ENCODE peak calls at places on chromosome 6, in nine cellular contexts. L is transverse colon, Q is breast epithelium, H is tibial nerve, V is HCT116, P is IMR-90, G is endothelial cell of umbilical vein, S is heart left ventricle, T is suprapubic skin. F is an unnamed sample. For H3K4me1 and H3K27me3, the result is how much of the 10 kb centered on the place peaks cover.

GRCh38 chr6:95917034-95917433 is 98.7 kb upstream of the FUT9 start:
- DNase-seq in L (no peak), Q (no peak), H (no peak), V (no peak), P (no peak), G (no peak), S (no peak), T (no peak), F (no peak)

GRCh38 chr6:56311086-56311485 is 63.7 kb upstream of the COL21A1 start:
- DNase-seq in L (no peak), Q (no peak), H (no peak), V (no peak), P (no peak), G (peak), S (no peak), T (no peak), F (no peak)

GRCh38 chr6:82875573-82876185 is 190.0 kb downstream of the UBE3D start:
- DNase-seq in L (no peak), Q (no peak), H (no peak), V (peak), P (peak), G (peak), S (no peak), T (no peak), F (no peak)

GRCh38 chr6:156924241-156924640 is 147.1 kb downstream of the ARID1B start:
- DNase-seq in L (no peak), Q (no peak), H (no peak), V (no peak), P (no peak), G (peak), S (no peak), T (no peak), F (no peak)

GRCh38 chr6:105753184-105754097 is 332.7 kb upstream of the PRDM1 start:
- DNase-seq in L (peak), Q (no peak), H (no peak), V (peak), P (peak), G (no peak), S (no peak), T (no peak), F (no peak)

GRCh38 chr6:72976389-72976900 is 248.9 kb downstream of the KHDC1L start:
- DNase-seq in L (no peak), Q (no peak), H (no peak), V (no peak), P (no peak), G (no peak), S (no peak), T (no peak), F (no peak)

GRCh38 chr6:26457407-26457795 is 354 bp upstream of the BTN2A1 start:
- DNase-seq in L (peak), Q (no peak), H (no peak), V (no peak), P (no peak), G (no peak), S (peak), T (no peak), F (peak)

GRCh38 chr6:25315778-25316177 is 36.6 kb downstream of the CARMIL1 start:
- DNase-seq in L (no peak), Q (no peak), H (no peak), V (no peak), P (no peak), G (no peak), S (no peak), T (no peak), F (no peak)

GRCh38 chr6:24935753-24936152 is at the start of gene RIPOR2:
- DNase-seq in L (peak), Q (no peak), H (no peak), V (no peak), P (no peak), G (no peak), S (no peak), T (no peak), F (peak)

GRCh38 chr6:5995705-5996686 is 10.7 kb downstream of the NRN1 start:
- DNase-seq in L (peak), Q (peak), H (peak), V (no peak), P (peak), G (peak), S (peak), T (peak), F (peak)

GRCh38 chr6:25960689-25961088 is 1.9 kb upstream of the TRIM38 start:
- DNase-seq in L (no peak), Q (no peak), H (no peak), V (no peak), P (no peak), G (no peak), S (no peak), T (no peak), F (no peak)

GRCh38 chr6:23696946-23697345 is 429.1 kb upstream of the NRSN1 start:
- DNase-seq in L (no peak), Q (no peak), H (no peak), V (no peak), P (no peak), G (no peak), S (no peak), T (no peak), F (no peak)

GRCh38 chr6:122116105-122116504 is 283.3 kb upstream of the HSF2 start:
- DNase-seq in L (no peak), Q (no peak), H (no peak), V (no peak), P (no peak), G (no peak), S (no peak), T (no peak), F (no peak)

GRCh38 chr6:151958332-151958731 is 150.8 kb downstream of the ESR1 start:
- DNase-seq in L (no peak), Q (no peak), H (no peak), V (no peak), P (no peak), G (no peak), S (no peak), T (no peak), F (no peak)

GRCh38 chr6:44967481-44967880 is 360.6 kb upstream of the RUNX2 start:
- DNase-seq in L (no peak), Q (no peak), H (no peak), V (no peak), P (no peak), G (peak), S (no peak), T (no peak), F (no peak)

GRCh38 chr6:37456816-37457560 is 24.0 kb downstream of the CMTR1 start:
- DNase-seq in L (no peak), Q (no peak), H (no peak), V (no peak), P (peak), G (no peak), S (no peak), T (no peak), F (no peak)

GRCh38 chr6:42454428-42454791 is 2.7 kb upstream of the TRERF1 start:
- DNase-seq in L (peak), Q (no peak), H (no peak), V (no peak), P (no peak), G (no peak), S (peak), T (peak), F (peak)

GRCh38 chr6:130276507-130276906 is 53.8 kb upstream of the SAMD3 start:
- DNase-seq in L (no peak), Q (no peak), H (no peak), V (no peak), P (no peak), G (no peak), S (no peak), T (no peak), F (no peak)

GRCh38 chr6:147826698-147827097 is 318.2 kb downstream of the SAMD5 start:
- DNase-seq in L (no peak), Q (no peak), H (no peak), V (no peak), P (no peak), G (no peak), S (no peak), T (no peak), F (no peak)

GRCh38 chr6:70636589-70636988 is 31.1 kb upstream of the SMAP1 start:
- DNase-seq in L (no peak), Q (no peak), H (no peak), V (no peak), P (no peak), G (no peak), S (no peak), T (no peak), F (no peak)

GRCh38 chr6:48893048-48893447 is 570.0 kb downstream of the MMUT start:
- DNase-seq in L (no peak), Q (no peak), H (no peak), V (no peak), P (no peak), G (no peak), S (no peak), T (no peak), F (no peak)

GRCh38 chr6:16473184-16473907 is 235.0 kb downstream of the GMPR start:
- DNase-seq in L (peak), Q (no peak), H (no peak), V (no peak), P (no peak), G (no peak), S (no peak), T (no peak), F (no peak)

GRCh38 chr6:46217671-46218131 is 46.9 kb upstream of the ENPP5 start:
- DNase-seq in L (no peak), Q (no peak), H (peak), V (no peak), P (no peak), G (no peak), S (no peak), T (no peak), F (peak)

GRCh38 chr6:154249499-154250298 is 106.9 kb downstream of the IPCEF1 start:
- DNase-seq in L (no peak), Q (no peak), H (no peak), V (no peak), P (no peak), G (no peak), S (no peak), T (no peak), F (no peak)

GRCh38 chr6:16576391-16577368 is 184.6 kb downstream of the ATXN1 start:
- DNase-seq in L (peak), Q (no peak), H (no peak), V (no peak), P (no peak), G (no peak), S (no peak), T (no peak), F (no peak)

GRCh38 chr6:160789263-160790027 is 87.4 kb downstream of the PLG start:
- DNase-seq in L (no peak), Q (no peak), H (no peak), V (no peak), P (no peak), G (no peak), S (no peak), T (no peak), F (no peak)

GRCh38 chr6:104953410-104953953 is 3.4 kb upstream of the LIN28B start:
- DNase-seq in L (no peak), Q (no peak), H (no peak), V (no peak), P (no peak), G (no peak), S (no peak), T (no peak), F (no peak)

GRCh38 chr6:65545920-65546319 is 161.1 kb downstream of the EYS start:
- DNase-seq in L (no peak), Q (no peak), H (no peak), V (no peak), P (no peak), G (no peak), S (no peak), T (no peak), F (no peak)

GRCh38 chr6:159279790-159280277 is 110.6 kb downstream of the FNDC1 start:
- DNase-seq in L (no peak), Q (no peak), H (no peak), V (peak), P (no peak), G (no peak), S (no peak), T (no peak), F (no peak)

GRCh38 chr6:5223309-5223708 is 37.4 kb downstream of the LYRM4 start:
- DNase-seq in L (no peak), Q (no peak), H (no peak), V (no peak), P (no peak), G (no peak), S (no peak), T (no peak), F (no peak)

GRCh38 chr6:125995972-125996580 is 9.7 kb downstream of the TRMT11 start:
- DNase-seq in L (peak), Q (no peak), H (no peak), V (peak), P (peak), G (peak), S (peak), T (no peak), F (peak)

GRCh38 chr6:6546318-6547110 is 42.0 kb upstream of the LY86 start:
- DNase-seq in L (peak), Q (no peak), H (peak), V (no peak), P (peak), G (no peak), S (peak), T (no peak), F (peak)

GRCh38 chr6:134230087-134230717 is 87.7 kb downstream of the SGK1 start:
- DNase-seq in L (no peak), Q (no peak), H (no peak), V (no peak), P (no peak), G (peak), S (peak), T (no peak), F (peak)

GRCh38 chr6:158861686-158862381 is 42.7 kb upstream of the EZR start:
- DNase-seq in L (no peak), Q (no peak), H (no peak), V (no peak), P (peak), G (no peak), S (no peak), T (no peak), F (no peak)

GRCh38 chr6:139109558-139109957 is 25.3 kb upstream of the HECA start:
- DNase-seq in L (no peak), Q (no peak), H (no peak), V (peak), P (peak), G (peak), S (no peak), T (no peak), F (peak)

GRCh38 chr6:1700283-1700967 is 90.7 kb downstream of the FOXC1 start:
- DNase-seq in L (no peak), Q (no peak), H (no peak), V (no peak), P (no peak), G (no peak), S (no peak), T (no peak), F (no peak)

DNA sequence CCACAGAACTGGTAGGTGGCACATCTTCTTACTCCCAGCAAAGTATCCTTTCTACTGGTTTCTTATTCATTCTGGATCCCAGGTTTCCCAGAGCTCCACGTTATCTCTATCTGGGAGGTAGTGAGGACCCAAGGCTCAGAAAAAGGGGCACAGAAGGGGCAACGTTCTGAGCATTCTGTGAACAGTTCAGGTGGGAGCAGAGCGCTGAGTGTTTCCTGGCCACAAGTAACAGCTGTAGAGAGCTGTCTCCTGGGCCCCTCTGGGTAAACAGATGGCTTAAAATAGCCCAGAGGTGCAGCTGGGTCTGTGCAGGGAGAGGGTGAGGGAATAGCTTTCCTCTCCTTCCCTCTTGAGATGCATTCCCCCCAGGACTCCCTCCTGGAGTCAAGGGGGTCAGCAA is 2.1 kb downstream of the APOBEC2 start:
- DNase-seq in L (no peak), Q (no peak), H (no peak), V (no peak), P (peak), G (no peak), S (peak), T (no peak), F (peak)
- H3K4me1 ChIP-seq in L (under half), Q (under half), H (under half), V (under half), P (under half), G (under half), S (under half), T (under half), F (half or more)

GRCh38 chr6:137111296-137112066 is 62.0 kb downstream of the IL22RA2 start:
- DNase-seq in L (no peak), Q (no peak), H (no peak), V (no peak), P (no peak), G (no peak), S (no peak), T (no peak), F (no peak)
- TF ChIP-seq POLR2A in L (no peak), Q (no peak), H (no peak), V (no peak), P (no peak), G (no peak), S (no peak), T (no peak), F (no peak)

GRCh38 chr6:13923527-13924145 is 1.1 kb upstream of the RNF182 start:
- DNase-seq in L (no peak), Q (no peak), H (no peak), V (no peak), P (peak), G (peak), S (no peak), T (no peak), F (no peak)
- H3K27me3 ChIP-seq in L (half or more), Q (under half), H (under half), V (under half), P (under half), G (half or more), S (under half), T (under half), F (under half)

GRCh38 chr6:144314562-144314961 is 29.4 kb downstream of the UTRN start:
- DNase-seq in L (no peak), Q (no peak), H (no peak), V (no peak), P (no peak), G (peak), S (no peak), T (no peak), F (peak)

GRCh38 chr6:144311361-144311760 is 26.2 kb downstream of the UTRN start:
- DNase-seq in L (no peak), Q (no peak), H (no peak), V (no peak), P (no peak), G (no peak), S (no peak), T (no peak), F (no peak)

GRCh38 chr6:144314003-144314485 is 28.9 kb downstream of the UTRN start:
- DNase-seq in L (no peak), Q (peak), H (peak), V (no peak), P (peak), G (peak), S (peak), T (peak), F (peak)

GRCh38 chr6:144307880-144308279 is 22.7 kb downstream of the UTRN start:
- DNase-seq in L (no peak), Q (no peak), H (no peak), V (no peak), P (no peak), G (no peak), S (no peak), T (no peak), F (no peak)

GRCh38 chr6:144310761-144311160 is 25.6 kb downstream of the UTRN start:
- DNase-seq in L (no peak), Q (no peak), H (no peak), V (no peak), P (no peak), G (no peak), S (no peak), T (no peak), F (no peak)
- H3K4me1 ChIP-seq in L (under half), Q (under half), H (under half), V (under half), P (under half), G (under half), S (under half), T (under half), F (under half)

DNA sequence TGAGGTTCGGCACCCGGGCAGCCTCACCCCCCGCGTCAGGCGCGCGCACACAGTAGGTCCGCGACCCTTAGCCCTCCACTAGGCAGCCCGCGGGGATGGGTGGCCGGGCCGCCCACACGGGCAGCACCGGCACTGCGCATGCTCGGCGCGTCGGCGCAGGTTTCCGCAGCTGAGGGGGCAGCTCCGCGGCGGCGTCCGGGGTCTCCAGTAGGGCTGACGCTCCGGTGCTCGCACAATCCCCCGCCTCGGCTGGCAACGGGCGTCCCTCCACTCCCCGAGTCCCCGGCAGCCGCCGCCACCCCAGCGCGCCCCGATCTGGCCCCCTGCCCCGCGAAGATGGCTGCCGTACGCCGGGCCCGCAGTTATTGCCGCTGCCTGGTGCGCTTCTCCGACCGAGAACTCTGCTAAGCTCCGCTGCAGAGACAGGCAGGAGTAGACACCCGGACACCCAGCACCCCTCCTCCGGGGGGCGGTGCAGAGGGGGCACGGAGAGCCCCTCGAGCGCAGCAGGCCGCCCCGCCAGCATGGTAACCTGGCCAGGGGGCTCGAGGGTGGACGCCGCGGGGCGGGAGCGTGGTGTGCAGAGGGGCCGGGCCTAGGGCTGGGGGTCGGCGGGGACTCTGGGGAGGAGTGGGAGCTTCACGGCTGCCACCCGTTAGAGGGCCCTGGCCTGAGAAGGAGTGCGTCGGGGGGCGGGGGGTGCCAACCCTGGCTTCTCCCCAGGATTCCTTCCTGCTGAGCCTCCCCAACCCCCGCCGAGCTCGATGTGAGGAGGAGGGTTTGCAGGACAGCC is at the start of gene FBXO9:
- DNase-seq in L (peak), Q (peak), H (no peak), V (no peak), P (no peak), G (peak), S (peak), T (peak), F (peak)
- TF ChIP-seq POLR2A in L (peak), Q (no peak), H (no peak), V (no peak), P (no peak), G (peak), S (peak), T (peak), F (peak)

GRCh38 chr6:87308970-87309369 is 13.4 kb upstream of the SMIM8 start:
- DNase-seq in L (no peak), Q (no peak), H (no peak), V (no peak), P (peak), G (no peak), S (no peak), T (no peak), F (no peak)
- H3K27me3 ChIP-seq in L (under half), Q (under half), H (under half), V (under half), P (under half), G (under half), S (under half), T (under half), F (under half)

DNA sequence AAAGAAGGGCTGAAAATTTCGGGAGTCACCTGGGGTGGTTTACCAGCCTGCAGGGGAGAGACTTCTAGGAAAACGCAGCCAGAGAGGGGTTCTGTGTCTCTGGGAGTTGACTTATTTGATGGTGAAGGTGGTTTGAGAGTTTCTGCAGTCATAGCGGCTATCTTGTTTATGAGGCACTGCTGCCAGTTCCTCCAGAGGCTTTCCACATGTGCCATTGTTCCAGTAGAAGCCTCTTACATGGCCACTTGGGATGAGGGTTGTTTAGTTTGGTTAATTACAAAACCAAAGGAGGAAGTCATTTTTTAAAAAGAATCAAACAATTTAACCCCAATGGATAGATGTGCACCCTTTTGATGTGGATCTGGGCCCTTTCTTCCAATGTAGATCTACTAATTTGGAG is 97.8 kb downstream of the TCP11 start:
- DNase-seq in L (no peak), Q (no peak), H (no peak), V (no peak), P (no peak), G (peak), S (no peak), T (peak), F (no peak)
- H3K4me1 ChIP-seq in L (half or more), Q (under half), H (half or more), V (under half), P (under half), G (half or more), S (half or more), T (half or more), F (half or more)

GRCh38 chr6:136253734-136254133 is 3.6 kb upstream of the MTFR2 start:
- DNase-seq in L (no peak), Q (no peak), H (no peak), V (no peak), P (no peak), G (no peak), S (no peak), T (no peak), F (no peak)

GRCh38 chr6:136251394-136251793 is 1.3 kb upstream of the MTFR2 start:
- DNase-seq in L (no peak), Q (no peak), H (no peak), V (no peak), P (no peak), G (peak), S (no peak), T (no peak), F (no peak)

GRCh38 chr6:136252441-136252840 is 2.3 kb upstream of the MTFR2 start:
- DNase-seq in L (no peak), Q (no peak), H (no peak), V (no peak), P (no peak), G (no peak), S (no peak), T (no peak), F (no peak)

GRCh38 chr6:136250686-136251008 is 536 bp upstream of the MTFR2 start:
- DNase-seq in L (no peak), Q (no peak), H (no peak), V (no peak), P (no peak), G (no peak), S (no peak), T (no peak), F (no peak)

GRCh38 chr6:136254851-136255466 is 4.8 kb upstream of the MTFR2 start:
- DNase-seq in L (no peak), Q (no peak), H (no peak), V (no peak), P (no peak), G (no peak), S (no peak), T (no peak), F (no peak)
- TF ChIP-seq POLR2A in L (no peak), Q (no peak), H (no peak), V (no peak), P (no peak), G (no peak), S (no peak), T (no peak), F (no peak)